ENCODE peak calls at places on chromosomes 11 and 22, in five cellular contexts. One of them, this sample, is unnamed.

GRCh38 chr11:73072935-73073481 is 69.1 kb downstream of the FCHSD2 start:
- DNase-seq in substantia nigra: no peak
- DNase-seq in transverse colon: no peak
- DNase-seq in HEK293T: no peak
- DNase-seq in NCI-H1417 treated with DMSO at 0.1 percent for 48 hours: no peak
- DNase-seq in this sample: no peak

GRCh38 chr11:6633422-6634408 is 14.5 kb upstream of the TPP1 start:
- DNase-seq in substantia nigra: no peak
- DNase-seq in transverse colon: no peak
- DNase-seq in HEK293T: no peak
- DNase-seq in NCI-H1417 treated with DMSO at 0.1 percent for 48 hours: no peak
- DNase-seq in this sample: no peak

GRCh38 chr11:116576523-116576922 is 196.3 kb downstream of the BUD13 start:
- DNase-seq in substantia nigra: no peak
- DNase-seq in transverse colon: no peak
- DNase-seq in HEK293T: no peak
- DNase-seq in NCI-H1417 treated with DMSO at 0.1 percent for 48 hours: no peak
- DNase-seq in this sample: no peak

GRCh38 chr22:26035523-26035922 is 133.7 kb upstream of the SEZ6L start:
- DNase-seq in substantia nigra: no peak
- DNase-seq in transverse colon: no peak
- DNase-seq in HEK293T: no peak
- DNase-seq in NCI-H1417 treated with DMSO at 0.1 percent for 48 hours: no peak
- DNase-seq in this sample: no peak

GRCh38 chr11:47071871-47072270 is 104.8 kb downstream of the ARFGAP2 start:
- DNase-seq in substantia nigra: no peak
- DNase-seq in transverse colon: no peak
- DNase-seq in HEK293T: no peak
- DNase-seq in NCI-H1417 treated with DMSO at 0.1 percent for 48 hours: no peak
- DNase-seq in this sample: no peak

GRCh38 chr22:48265000-48265625 is 1502.7 kb downstream of the TBC1D22A start:
- DNase-seq in substantia nigra: no peak
- DNase-seq in transverse colon: no peak
- DNase-seq in HEK293T: no peak
- DNase-seq in NCI-H1417 treated with DMSO at 0.1 percent for 48 hours: no peak
- DNase-seq in this sample: no peak

GRCh38 chr22:32083814-32084213 is 40.8 kb downstream of the SLC5A1 start:
- DNase-seq in substantia nigra: no peak
- DNase-seq in transverse colon: no peak
- DNase-seq in HEK293T: no peak
- DNase-seq in NCI-H1417 treated with DMSO at 0.1 percent for 48 hours: no peak
- DNase-seq in this sample: no peak

GRCh38 chr11:66336234-66337102 is at the start of gene RIN1:
- DNase-seq in substantia nigra: no peak
- DNase-seq in transverse colon: peak
- DNase-seq in HEK293T: no peak
- DNase-seq in NCI-H1417 treated with DMSO at 0.1 percent for 48 hours: no peak
- DNase-seq in this sample: peak

GRCh38 chr11:93583490-93583889 is 40.3 kb upstream of the SMCO4 start:
- DNase-seq in substantia nigra: no peak
- DNase-seq in transverse colon: no peak
- DNase-seq in HEK293T: no peak
- DNase-seq in NCI-H1417 treated with DMSO at 0.1 percent for 48 hours: no peak
- DNase-seq in this sample: no peak

GRCh38 chr11:122678406-122678805 is 22.9 kb downstream of the UBASH3B start:
- DNase-seq in substantia nigra: no peak
- DNase-seq in transverse colon: no peak
- DNase-seq in HEK293T: no peak
- DNase-seq in NCI-H1417 treated with DMSO at 0.1 percent for 48 hours: no peak
- DNase-seq in this sample: no peak

GRCh38 chr11:123166095-123166559 is 28.9 kb downstream of the CLMP start:
- DNase-seq in substantia nigra: peak
- DNase-seq in transverse colon: peak
- DNase-seq in HEK293T: peak
- DNase-seq in NCI-H1417 treated with DMSO at 0.1 percent for 48 hours: no peak
- DNase-seq in this sample: peak

GRCh38 chr11:93718057-93718563 is 23.2 kb downstream of the TAF1D start:
- DNase-seq in substantia nigra: no peak
- DNase-seq in transverse colon: no peak
- DNase-seq in HEK293T: no peak
- DNase-seq in NCI-H1417 treated with DMSO at 0.1 percent for 48 hours: no peak
- DNase-seq in this sample: no peak

GRCh38 chr11:66361502-66361941 is 10.0 kb downstream of the SLC29A2 start:
- DNase-seq in substantia nigra: no peak
- DNase-seq in transverse colon: no peak
- DNase-seq in HEK293T: no peak
- DNase-seq in NCI-H1417 treated with DMSO at 0.1 percent for 48 hours: no peak
- DNase-seq in this sample: no peak

GRCh38 chr11:72760543-72761400 is 8.6 kb upstream of the ARAP1 start:
- DNase-seq in substantia nigra: no peak
- DNase-seq in transverse colon: no peak
- DNase-seq in HEK293T: no peak
- DNase-seq in NCI-H1417 treated with DMSO at 0.1 percent for 48 hours: no peak
- DNase-seq in this sample: no peak

GRCh38 chr11:119664063-119664572 is 64.9 kb downstream of the NECTIN1 start:
- DNase-seq in substantia nigra: peak
- DNase-seq in transverse colon: no peak
- DNase-seq in HEK293T: no peak
- DNase-seq in NCI-H1417 treated with DMSO at 0.1 percent for 48 hours: no peak
- DNase-seq in this sample: peak

GRCh38 chr22:27113211-27114030 is 456.0 kb downstream of the MIAT start:
- DNase-seq in substantia nigra: peak
- DNase-seq in transverse colon: peak
- DNase-seq in HEK293T: no peak
- DNase-seq in NCI-H1417 treated with DMSO at 0.1 percent for 48 hours: no peak
- DNase-seq in this sample: peak

GRCh38 chr22:21734540-21735197 is 925 bp downstream of the YPEL1 start:
- DNase-seq in substantia nigra: no peak
- DNase-seq in transverse colon: no peak
- DNase-seq in HEK293T: no peak
- DNase-seq in NCI-H1417 treated with DMSO at 0.1 percent for 48 hours: no peak
- DNase-seq in this sample: no peak

GRCh38 chr11:34381775-34382174 is 24.0 kb upstream of the ABTB2 start:
- DNase-seq in substantia nigra: no peak
- DNase-seq in transverse colon: no peak
- DNase-seq in HEK293T: no peak
- DNase-seq in NCI-H1417 treated with DMSO at 0.1 percent for 48 hours: no peak
- DNase-seq in this sample: no peak

GRCh38 chr22:27797793-27798525 is 3.6 kb downstream of the MN1 start:
- DNase-seq in substantia nigra: no peak
- DNase-seq in transverse colon: no peak
- DNase-seq in HEK293T: no peak
- DNase-seq in NCI-H1417 treated with DMSO at 0.1 percent for 48 hours: no peak
- DNase-seq in this sample: no peak

GRCh38 chr22:30205281-30206115 is 41.1 kb downstream of the LIF start:
- DNase-seq in substantia nigra: no peak
- DNase-seq in transverse colon: no peak
- DNase-seq in HEK293T: no peak
- DNase-seq in NCI-H1417 treated with DMSO at 0.1 percent for 48 hours: no peak
- DNase-seq in this sample: no peak

GRCh38 chr22:19892249-19892879 is 37.7 kb upstream of the GNB1L start:
- DNase-seq in substantia nigra: no peak
- DNase-seq in transverse colon: no peak
- DNase-seq in HEK293T: no peak
- DNase-seq in NCI-H1417 treated with DMSO at 0.1 percent for 48 hours: peak
- DNase-seq in this sample: no peak

GRCh38 chr11:10429526-10429925 is 25.5 kb upstream of the AMPD3 start:
- DNase-seq in substantia nigra: no peak
- DNase-seq in transverse colon: no peak
- DNase-seq in HEK293T: no peak
- DNase-seq in NCI-H1417 treated with DMSO at 0.1 percent for 48 hours: no peak
- DNase-seq in this sample: no peak

GRCh38 chr11:125170406-125171031 is 6.0 kb downstream of the PKNOX2 start:
- DNase-seq in substantia nigra: no peak
- DNase-seq in transverse colon: no peak
- DNase-seq in HEK293T: no peak
- DNase-seq in NCI-H1417 treated with DMSO at 0.1 percent for 48 hours: no peak
- DNase-seq in this sample: no peak

GRCh38 chr11:61035086-61035835 is 63.8 kb downstream of the CD6 start:
- DNase-seq in substantia nigra: no peak
- DNase-seq in transverse colon: no peak
- DNase-seq in HEK293T: no peak
- DNase-seq in NCI-H1417 treated with DMSO at 0.1 percent for 48 hours: no peak
- DNase-seq in this sample: no peak

GRCh38 chr11:8760896-8761295 is 78.3 kb downstream of the RPL27A start:
- DNase-seq in substantia nigra: no peak
- DNase-seq in transverse colon: no peak
- DNase-seq in HEK293T: no peak
- DNase-seq in NCI-H1417 treated with DMSO at 0.1 percent for 48 hours: no peak
- DNase-seq in this sample: no peak